ENCODE peak calls at places on chromosomes 5 and 9, in five cellular contexts. P, H, D, O and N are unnamed samples.

GRCh38 chr5:73272351-73272750 is 99.4 kb downstream of the TMEM174 start:
- DNase-seq in P (no peak), H (no peak), D (no peak), O (no peak), N (no peak)

GRCh38 chr9:117074782-117075510 is 339.9 kb downstream of the ASTN2 start:
- DNase-seq in P (no peak), H (no peak), D (no peak), O (no peak), N (no peak)

GRCh38 chr9:131676431-131676972 is 63.4 kb downstream of the RAPGEF1 start:
- DNase-seq in P (no peak), H (no peak), D (no peak), O (no peak), N (no peak)

GRCh38 chr5:100904259-100904822 is 1.3 kb upstream of the ST8SIA4 start:
- DNase-seq in P (no peak), H (no peak), D (no peak), O (no peak), N (peak; percentile 43)

GRCh38 chr9:75866273-75866871 is 24.1 kb upstream of the PCSK5 start:
- DNase-seq in P (no peak), H (no peak), D (peak; percentile 56), O (peak; percentile 46), N (peak; percentile 55)

GRCh38 chr5:58794875-58795274 is 212.0 kb downstream of the RAB3C start:
- DNase-seq in P (no peak), H (no peak), D (no peak), O (peak; percentile 29), N (no peak)

GRCh38 chr5:118551031-118551430 is 437.3 kb downstream of the DTWD2 start:
- DNase-seq in P (no peak), H (no peak), D (no peak), O (no peak), N (no peak)

GRCh38 chr9:20621553-20622329 is 558 bp downstream of the MLLT3 start:
- DNase-seq in P (peak; percentile 73), H (peak; percentile 65), D (peak; percentile 85), O (peak; percentile 47), N (peak; percentile 83)

GRCh38 chr9:120405860-120406259 is 174.1 kb downstream of the CDK5RAP2 start:
- DNase-seq in P (no peak), H (no peak), D (no peak), O (no peak), N (no peak)

GRCh38 chr9:97803167-97804058 is 49.6 kb upstream of the FOXE1 start:
- DNase-seq in P (peak; percentile 95), H (peak; percentile 69), D (peak; percentile 82), O (peak; percentile 59), N (peak; percentile 68)

GRCh38 chr5:9115093-9115492 is 430.8 kb downstream of the SEMA5A start:
- DNase-seq in P (no peak), H (no peak), D (no peak), O (no peak), N (no peak)

GRCh38 chr9:95989304-95989703 is 113.8 kb downstream of the ERCC6L2 start:
- DNase-seq in P (no peak), H (no peak), D (no peak), O (no peak), N (no peak)

GRCh38 chr9:22537721-22538120 is 91.1 kb downstream of the DMRTA1 start:
- DNase-seq in P (no peak), H (no peak), D (no peak), O (no peak), N (no peak)

GRCh38 chr5:121675932-121676331 is 175.8 kb upstream of the FTMT start:
- DNase-seq in P (no peak), H (no peak), D (no peak), O (no peak), N (no peak)

GRCh38 chr9:137281345-137282116 is 4.0 kb downstream of the TOR4A start:
- DNase-seq in P (no peak), H (no peak), D (no peak), O (no peak), N (no peak)

GRCh38 chr5:151345808-151346478 is 1.4 kb downstream of the SLC36A2 start:
- DNase-seq in P (no peak), H (no peak), D (no peak), O (no peak), N (no peak)

GRCh38 chr5:62315376-62316049 is 9.5 kb downstream of the KIF2A start:
- DNase-seq in P (no peak), H (no peak), D (no peak), O (no peak), N (no peak)

GRCh38 chr5:140402258-140403074 is 833 bp downstream of the ANKHD1 start:
- DNase-seq in P (peak; percentile 72), H (peak; percentile 27), D (peak; percentile 44), O (peak; percentile 28), N (peak; percentile 57)

GRCh38 chr9:123239726-123240125 is 28.7 kb downstream of the STRBP start:
- DNase-seq in P (no peak), H (no peak), D (no peak), O (no peak), N (no peak)

GRCh38 chr5:134124289-134125194 is 10.1 kb downstream of the TCF7 start:
- DNase-seq in P (no peak), H (no peak), D (no peak), O (no peak), N (no peak)

GRCh38 chr9:69391946-69392345 is 66.9 kb downstream of the ENTREP1 start:
- DNase-seq in P (no peak), H (no peak), D (no peak), O (no peak), N (no peak)